ENCODE peak calls at places on chromosomes 4 and X, in eight cellular contexts. K, M, R, N, B, U, G and A are unnamed samples.
A peak's percentile ranks its signal among the peaks of the same experiment; 100 is the strongest.

GRCh38 chr4:113539408-113539807 is 222.1 kb downstream of the CAMK2D start:
- DNase-seq in K (no peak), M (peak; percentile 90), R (no peak), N (peak; percentile 56), B (no peak), U (no peak), G (no peak), A (no peak)

GRCh38 chr4:153156263-153156662 is 48.0 kb upstream of the TRIM2 start:
- DNase-seq in K (no peak), M (peak; percentile 10), R (peak; percentile 67), N (no peak), B (no peak), U (no peak), G (no peak), A (no peak)

GRCh38 chr4:69754926-69755580 is 5.4 kb downstream of the SULT1B1 start:
- DNase-seq in K (no peak), M (no peak), R (no peak), N (no peak), B (no peak), U (no peak), G (no peak), A (no peak)

GRCh38 chr4:85557016-85557901 is 82.3 kb downstream of the ARHGAP24 start:
- DNase-seq in K (no peak), M (no peak), R (no peak), N (no peak), B (no peak), U (no peak), G (no peak), A (no peak)

GRCh38 chr4:159296061-159296460 is 193.2 kb downstream of the RAPGEF2 start:
- DNase-seq in K (no peak), M (peak; percentile 70), R (no peak), N (peak; percentile 50), B (no peak), U (no peak), G (no peak), A (no peak)

GRCh38 chr4:70630162-70630561 is 1.6 kb downstream of the ENAM start:
- DNase-seq in K (no peak), M (no peak), R (no peak), N (no peak), B (no peak), U (no peak), G (no peak), A (no peak)

GRCh38 chrX:71216446-71216845 is 6.6 kb upstream of the GJB1 start:
- DNase-seq in K (no peak), M (no peak), R (no peak), N (no peak), B (peak; percentile 74), U (peak; percentile 88), G (no peak), A (no peak)

GRCh38 chr4:114780205-114780604 is 181.6 kb downstream of the UGT8 start:
- DNase-seq in K (peak; percentile 62), M (peak; percentile 52), R (peak; percentile 48), N (no peak), B (peak; percentile 25), U (peak; percentile 28), G (no peak), A (peak; percentile 13)

GRCh38 chrX:37357436-37357835 is 8.3 kb downstream of the PRRG1 start:
- DNase-seq in K (no peak), M (no peak), R (no peak), N (peak; percentile 32), B (no peak), U (no peak), G (no peak), A (no peak)

GRCh38 chr4:78612398-78613005 is 60.9 kb downstream of the ANXA3 start:
- DNase-seq in K (no peak), M (peak; percentile 77), R (peak; percentile 61), N (peak; percentile 47), B (peak; percentile 11), U (no peak), G (no peak), A (peak; percentile 42)

GRCh38 chr4:125928652-125929051 is 613.9 kb downstream of the FAT4 start:
- DNase-seq in K (no peak), M (no peak), R (no peak), N (no peak), B (no peak), U (no peak), G (no peak), A (no peak)

GRCh38 chr4:1686440-1687036 is 2.4 kb upstream of the FAM53A start:
- DNase-seq in K (no peak), M (no peak), R (no peak), N (no peak), B (no peak), U (no peak), G (no peak), A (no peak)

GRCh38 chrX:48003367-48003757 is 427 bp downstream of the ZNF182 start:
- DNase-seq in K (no peak), M (no peak), R (peak; percentile 27), N (no peak), B (no peak), U (no peak), G (no peak), A (no peak)

GRCh38 chrX:21960569-21960968 is 20.1 kb downstream of the SMS start:
- DNase-seq in K (no peak), M (no peak), R (no peak), N (no peak), B (no peak), U (no peak), G (no peak), A (peak; percentile 75)

GRCh38 chrX:99798951-99799350 is 611.1 kb downstream of the PCDH19 start:
- DNase-seq in K (no peak), M (peak; percentile 34), R (no peak), N (no peak), B (no peak), U (no peak), G (no peak), A (no peak)

GRCh38 chr4:74944354-74944793 is 11.5 kb downstream of the PARM1 start:
- DNase-seq in K (no peak), M (no peak), R (no peak), N (no peak), B (no peak), U (no peak), G (no peak), A (no peak)

GRCh38 chrX:83593634-83594294 is 85.7 kb downstream of the POU3F4 start:
- DNase-seq in K (no peak), M (no peak), R (no peak), N (no peak), B (no peak), U (no peak), G (no peak), A (no peak)

GRCh38 chr4:1449475-1449832 is 43.2 kb upstream of the NKX1-1 start:
- DNase-seq in K (peak; percentile 27), M (no peak), R (no peak), N (no peak), B (no peak), U (no peak), G (no peak), A (no peak)

GRCh38 chrX:110322603-110323002 is 4.7 kb upstream of the AMMECR1 start:
- DNase-seq in K (no peak), M (peak; percentile 56), R (peak; percentile 7), N (no peak), B (peak; percentile 40), U (peak; percentile 59), G (no peak), A (no peak)

GRCh38 chrX:27186671-27187070 is 276.5 kb downstream of the PPP4R3C start:
- DNase-seq in K (no peak), M (peak; percentile 45), R (peak; percentile 20), N (peak; percentile 14), B (peak; percentile 2), U (peak; percentile 37), G (no peak), A (peak; percentile 13)

GRCh38 chr4:8762356-8762755 is 109.3 kb downstream of the HMX1 start:
- DNase-seq in K (peak; percentile 53), M (no peak), R (no peak), N (no peak), B (no peak), U (no peak), G (peak; percentile 12), A (no peak)

GRCh38 chr4:76950052-76950845 is 697 bp downstream of the SEPTIN11 start:
- DNase-seq in K (peak; percentile 73), M (peak; percentile 68), R (peak; percentile 67), N (peak; percentile 77), B (peak; percentile 39), U (no peak), G (peak; percentile 66), A (peak; percentile 55)

GRCh38 chrX:154019061-154019621 is 561 bp downstream of the IRAK1 start:
- DNase-seq in K (no peak), M (peak; percentile 48), R (peak; percentile 54), N (no peak), B (no peak), U (no peak), G (no peak), A (no peak)

GRCh38 chrX:150729956-150730355 is 36.8 kb downstream of the MTMR1 start:
- DNase-seq in K (no peak), M (no peak), R (no peak), N (no peak), B (no peak), U (no peak), G (no peak), A (no peak)

GRCh38 chrX:44927398-44927797 is 54.4 kb downstream of the KDM6A start:
- DNase-seq in K (no peak), M (no peak), R (no peak), N (no peak), B (no peak), U (no peak), G (no peak), A (no peak)

GRCh38 chr4:46442963-46443362 is 53.0 kb upstream of the GABRA2 start:
- DNase-seq in K (peak; percentile 55), M (no peak), R (no peak), N (no peak), B (no peak), U (no peak), G (no peak), A (no peak)

GRCh38 chrX:48487362-48487785 is 11.4 kb downstream of the FTSJ1 start:
- DNase-seq in K (peak; percentile 92), M (peak; percentile 85), R (no peak), N (peak; percentile 99), B (no peak), U (no peak), G (no peak), A (no peak)

GRCh38 chr4:108360857-108361820 is 192.4 kb upstream of the LEF1 start:
- DNase-seq in K (peak; percentile 99), M (peak; percentile 81), R (no peak), N (peak; percentile 97), B (no peak), U (no peak), G (no peak), A (peak; percentile 85)